ENCODE peak calls at places on chromosomes 13 and 19, in six cellular contexts. One of them, this sample, is unnamed.

GRCh38 chr13:70255406-70255991 is 147.2 kb upstream of the KLHL1 start:
- DNase-seq in NCI-H1092: no peak
- DNase-seq in NB4: no peak
- DNase-seq in T-helper 2 cell: no peak
- DNase-seq in WTC11: no peak
- DNase-seq in effector memory CD4-positive, alpha-beta T cell: no peak
- DNase-seq in this sample: no peak

GRCh38 chr19:8611890-8612806 is 1.6 kb upstream of the ADAMTS10 start:
- DNase-seq in NCI-H1092: no peak
- DNase-seq in NB4: peak
- DNase-seq in T-helper 2 cell: no peak
- DNase-seq in WTC11: peak
- DNase-seq in effector memory CD4-positive, alpha-beta T cell: no peak
- DNase-seq in this sample: no peak

GRCh38 chr13:114234266-114234644 is 442 bp upstream of the CDC16 start:
- DNase-seq in NCI-H1092: no peak
- DNase-seq in NB4: no peak
- DNase-seq in T-helper 2 cell: no peak
- DNase-seq in WTC11: no peak
- DNase-seq in effector memory CD4-positive, alpha-beta T cell: no peak
- DNase-seq in this sample: no peak

GRCh38 chr19:13788991-13789390 is 6.3 kb upstream of the ZSWIM4 start:
- DNase-seq in NCI-H1092: no peak
- DNase-seq in NB4: peak
- DNase-seq in T-helper 2 cell: peak
- DNase-seq in WTC11: no peak
- DNase-seq in effector memory CD4-positive, alpha-beta T cell: peak
- DNase-seq in this sample: peak

GRCh38 chr13:95643009-95643408 is 1.5 kb downstream of the DZIP1 start:
- DNase-seq in NCI-H1092: no peak
- DNase-seq in NB4: no peak
- DNase-seq in T-helper 2 cell: no peak
- DNase-seq in WTC11: no peak
- DNase-seq in effector memory CD4-positive, alpha-beta T cell: no peak
- DNase-seq in this sample: no peak

GRCh38 chr19:42176649-42176989 is 40.9 kb downstream of the DEDD2 start:
- DNase-seq in NCI-H1092: no peak
- DNase-seq in NB4: no peak
- DNase-seq in T-helper 2 cell: no peak
- DNase-seq in WTC11: no peak
- DNase-seq in effector memory CD4-positive, alpha-beta T cell: no peak
- DNase-seq in this sample: no peak

GRCh38 chr19:41702208-41702651 is 6.2 kb upstream of the CEACAM5 start:
- DNase-seq in NCI-H1092: no peak
- DNase-seq in NB4: no peak
- DNase-seq in T-helper 2 cell: no peak
- DNase-seq in WTC11: no peak
- DNase-seq in effector memory CD4-positive, alpha-beta T cell: no peak
- DNase-seq in this sample: no peak

GRCh38 chr13:95246292-95247082 is 54.8 kb downstream of the ABCC4 start:
- DNase-seq in NCI-H1092: peak
- DNase-seq in NB4: no peak
- DNase-seq in T-helper 2 cell: no peak
- DNase-seq in WTC11: no peak
- DNase-seq in effector memory CD4-positive, alpha-beta T cell: no peak
- DNase-seq in this sample: no peak

GRCh38 chr13:60013166-60013565 is 150.6 kb downstream of the DIAPH3 start:
- DNase-seq in NCI-H1092: no peak
- DNase-seq in NB4: no peak
- DNase-seq in T-helper 2 cell: no peak
- DNase-seq in WTC11: no peak
- DNase-seq in effector memory CD4-positive, alpha-beta T cell: no peak
- DNase-seq in this sample: no peak

GRCh38 chr19:53980553-53981407 is 10.7 kb upstream of the CACNG6 start:
- DNase-seq in NCI-H1092: no peak
- DNase-seq in NB4: no peak
- DNase-seq in T-helper 2 cell: no peak
- DNase-seq in WTC11: peak
- DNase-seq in effector memory CD4-positive, alpha-beta T cell: no peak
- DNase-seq in this sample: no peak

GRCh38 chr19:24002256-24002945 is 84.6 kb upstream of the ZNF254 start:
- DNase-seq in NCI-H1092: no peak
- DNase-seq in NB4: no peak
- DNase-seq in T-helper 2 cell: no peak
- DNase-seq in WTC11: no peak
- DNase-seq in effector memory CD4-positive, alpha-beta T cell: no peak
- DNase-seq in this sample: no peak

GRCh38 chr19:18762125-18763023 is 28.7 kb downstream of the COMP start:
- DNase-seq in NCI-H1092: peak
- DNase-seq in NB4: no peak
- DNase-seq in T-helper 2 cell: no peak
- DNase-seq in WTC11: peak
- DNase-seq in effector memory CD4-positive, alpha-beta T cell: no peak
- DNase-seq in this sample: peak

GRCh38 chr19:1269478-1270167 is 491 bp downstream of the CIRBP start:
- DNase-seq in NCI-H1092: peak
- DNase-seq in NB4: peak
- DNase-seq in T-helper 2 cell: peak
- DNase-seq in WTC11: peak
- DNase-seq in effector memory CD4-positive, alpha-beta T cell: peak
- DNase-seq in this sample: peak

GRCh38 chr19:53101518-53101917 is 1.7 kb downstream of the ZNF160 start:
- DNase-seq in NCI-H1092: no peak
- DNase-seq in NB4: peak
- DNase-seq in T-helper 2 cell: no peak
- DNase-seq in WTC11: no peak
- DNase-seq in effector memory CD4-positive, alpha-beta T cell: no peak
- DNase-seq in this sample: peak

GRCh38 chr19:10654610-10655456 is 687 bp downstream of the ILF3 start:
- DNase-seq in NCI-H1092: peak
- DNase-seq in NB4: peak
- DNase-seq in T-helper 2 cell: no peak
- DNase-seq in WTC11: peak
- DNase-seq in effector memory CD4-positive, alpha-beta T cell: peak
- DNase-seq in this sample: peak

GRCh38 chr13:39787086-39787487 is 131.6 kb downstream of the COG6 start:
- DNase-seq in NCI-H1092: no peak
- DNase-seq in NB4: no peak
- DNase-seq in T-helper 2 cell: no peak
- DNase-seq in WTC11: no peak
- DNase-seq in effector memory CD4-positive, alpha-beta T cell: no peak
- DNase-seq in this sample: no peak

GRCh38 chr19:46610413-46610775 is 9.3 kb downstream of the CALM3 start:
- DNase-seq in NCI-H1092: no peak
- DNase-seq in NB4: no peak
- DNase-seq in T-helper 2 cell: no peak
- DNase-seq in WTC11: no peak
- DNase-seq in effector memory CD4-positive, alpha-beta T cell: no peak
- DNase-seq in this sample: no peak

GRCh38 chr13:106491928-106492327 is 43.5 kb downstream of the EFNB2 start:
- DNase-seq in NCI-H1092: no peak
- DNase-seq in NB4: no peak
- DNase-seq in T-helper 2 cell: no peak
- DNase-seq in WTC11: no peak
- DNase-seq in effector memory CD4-positive, alpha-beta T cell: no peak
- DNase-seq in this sample: no peak

GRCh38 chr19:49468199-49468598 is 5.8 kb upstream of the FLT3LG start:
- DNase-seq in NCI-H1092: no peak
- DNase-seq in NB4: no peak
- DNase-seq in T-helper 2 cell: no peak
- DNase-seq in WTC11: no peak
- DNase-seq in effector memory CD4-positive, alpha-beta T cell: no peak
- DNase-seq in this sample: no peak

GRCh38 chr19:33894787-33895186 is 98.1 kb downstream of the KCTD15 start:
- DNase-seq in NCI-H1092: no peak
- DNase-seq in NB4: no peak
- DNase-seq in T-helper 2 cell: no peak
- DNase-seq in WTC11: no peak
- DNase-seq in effector memory CD4-positive, alpha-beta T cell: no peak
- DNase-seq in this sample: no peak

GRCh38 chr13:29914591-29914990 is 64.2 kb upstream of the UBL3 start:
- DNase-seq in NCI-H1092: no peak
- DNase-seq in NB4: peak
- DNase-seq in T-helper 2 cell: no peak
- DNase-seq in WTC11: no peak
- DNase-seq in effector memory CD4-positive, alpha-beta T cell: no peak
- DNase-seq in this sample: peak

GRCh38 chr19:29482855-29483640 is 42.7 kb upstream of the VSTM2B start:
- DNase-seq in NCI-H1092: no peak
- DNase-seq in NB4: no peak
- DNase-seq in T-helper 2 cell: no peak
- DNase-seq in WTC11: no peak
- DNase-seq in effector memory CD4-positive, alpha-beta T cell: no peak
- DNase-seq in this sample: no peak

GRCh38 chr13:67643656-67644055 is 413.5 kb upstream of the PCDH9 start:
- DNase-seq in NCI-H1092: no peak
- DNase-seq in NB4: no peak
- DNase-seq in T-helper 2 cell: no peak
- DNase-seq in WTC11: peak
- DNase-seq in effector memory CD4-positive, alpha-beta T cell: no peak
- DNase-seq in this sample: peak

GRCh38 chr13:40391788-40392187 is 274.7 kb downstream of the FOXO1 start:
- DNase-seq in NCI-H1092: no peak
- DNase-seq in NB4: no peak
- DNase-seq in T-helper 2 cell: no peak
- DNase-seq in WTC11: no peak
- DNase-seq in effector memory CD4-positive, alpha-beta T cell: no peak
- DNase-seq in this sample: no peak

GRCh38 chr13:95880346-95880745 is 172.9 kb downstream of the UGGT2 start:
- DNase-seq in NCI-H1092: no peak
- DNase-seq in NB4: no peak
- DNase-seq in T-helper 2 cell: no peak
- DNase-seq in WTC11: no peak
- DNase-seq in effector memory CD4-positive, alpha-beta T cell: no peak
- DNase-seq in this sample: no peak

GRCh38 chr13:28313579-28313978 is 175.2 kb downstream of the PAN3 start:
- DNase-seq in NCI-H1092: no peak
- DNase-seq in NB4: peak
- DNase-seq in T-helper 2 cell: no peak
- DNase-seq in WTC11: peak
- DNase-seq in effector memory CD4-positive, alpha-beta T cell: no peak
- DNase-seq in this sample: peak

GRCh38 chr13:80945328-80945727 is 604.4 kb upstream of the SPRY2 start:
- DNase-seq in NCI-H1092: no peak
- DNase-seq in NB4: no peak
- DNase-seq in T-helper 2 cell: no peak
- DNase-seq in WTC11: peak
- DNase-seq in effector memory CD4-positive, alpha-beta T cell: no peak
- DNase-seq in this sample: no peak

GRCh38 chr13:44281252-44282000 is 92.2 kb upstream of the SERP2 start:
- DNase-seq in NCI-H1092: no peak
- DNase-seq in NB4: no peak
- DNase-seq in T-helper 2 cell: no peak
- DNase-seq in WTC11: no peak
- DNase-seq in effector memory CD4-positive, alpha-beta T cell: no peak
- DNase-seq in this sample: no peak

GRCh38 chr19:20167020-20167644 is at the start of gene ZNF486:
- DNase-seq in NCI-H1092: peak
- DNase-seq in NB4: peak
- DNase-seq in T-helper 2 cell: peak
- DNase-seq in WTC11: peak
- DNase-seq in effector memory CD4-positive, alpha-beta T cell: peak
- DNase-seq in this sample: peak

This sample was measured in MV-4-11.